ENCODE peak calls at places on chromosomes 7 and 10, in eight cellular contexts. C is activated CD4-positive, CD25-positive, alpha-beta regulatory T cell treated with anti-CD3 and anti-CD28 coated beads, Interleukin-2, amount 50 U/mL, for 72 hours; P is neural crest cell; H is AG04449; I is LHCN-M2; D is A549; L is HTR-8/SVneo; O is brain microvascular endothelial cell. J is an unnamed sample.

GRCh38 chr10:6212806-6213205 is 10.1 kb downstream of the PFKFB3 start:
- DNase-seq in C (no peak), P (no peak), H (no peak), I (no peak), D (no peak), L (no peak), O (no peak), J (no peak)

GRCh38 chr10:12961416-12961815 is 40.1 kb downstream of the CCDC3 start:
- DNase-seq in C (no peak), P (no peak), H (no peak), I (peak; percentile 51), D (no peak), L (no peak), O (no peak), J (no peak)

GRCh38 chr10:77455538-77455937 is 182.1 kb downstream of the KCNMA1 start:
- DNase-seq in C (no peak), P (no peak), H (no peak), I (peak; percentile 14), D (peak; percentile 25), L (no peak), O (no peak), J (peak; percentile 36)

GRCh38 chr7:68571286-68571685 is 1027.0 kb upstream of the AUTS2 start:
- DNase-seq in C (no peak), P (no peak), H (no peak), I (no peak), D (no peak), L (no peak), O (no peak), J (no peak)

GRCh38 chr7:55130079-55130476 is 111.3 kb downstream of the EGFR start:
- DNase-seq in C (no peak), P (no peak), H (no peak), I (no peak), D (peak; percentile 13), L (no peak), O (no peak), J (peak; percentile 33)

GRCh38 chr10:132304756-132305509 is 2.8 kb downstream of the STK32C start:
- DNase-seq in C (peak; percentile 25), P (no peak), H (no peak), I (no peak), D (no peak), L (no peak), O (no peak), J (no peak)

GRCh38 chr10:117053548-117053947 is 48.6 kb upstream of the SHTN1 start:
- DNase-seq in C (no peak), P (no peak), H (no peak), I (peak; percentile 9), D (no peak), L (no peak), O (no peak), J (peak; percentile 39)

GRCh38 chr7:93231799-93232672 is at the start of gene VPS50:
- DNase-seq in C (peak; percentile 84), P (peak; percentile 73), H (peak; percentile 68), I (peak; percentile 98), D (peak; percentile 93), L (peak; percentile 81), O (peak; percentile 98), J (peak; percentile 90)

GRCh38 chr7:131052285-131052942 is 275.3 kb upstream of the MKLN1 start:
- DNase-seq in C (no peak), P (no peak), H (no peak), I (no peak), D (no peak), L (no peak), O (no peak), J (no peak)

GRCh38 chr7:152054377-152055230 is 29.1 kb downstream of the GALNT11 start:
- DNase-seq in C (no peak), P (no peak), H (peak; percentile 44), I (peak; percentile 60), D (no peak), L (no peak), O (peak; percentile 81), J (peak; percentile 55)

GRCh38 chr10:76337641-76338040 is 906.2 kb downstream of the LRMDA start:
- DNase-seq in C (no peak), P (no peak), H (peak; percentile 77), I (peak; percentile 53), D (no peak), L (no peak), O (peak; percentile 29), J (peak; percentile 54)

GRCh38 chr10:47113907-47114500 is 186.0 kb upstream of the GDF10 start:
- DNase-seq in C (no peak), P (no peak), H (no peak), I (no peak), D (no peak), L (no peak), O (no peak), J (no peak)

GRCh38 chr7:155590215-155591023 is 44.1 kb upstream of the CNPY1 start:
- DNase-seq in C (no peak), P (peak; percentile 20), H (no peak), I (peak; percentile 15), D (no peak), L (no peak), O (peak; percentile 77), J (peak; percentile 13)

GRCh38 chr10:59804220-59804619 is 51.0 kb upstream of the MRLN start:
- DNase-seq in C (no peak), P (no peak), H (no peak), I (no peak), D (no peak), L (no peak), O (no peak), J (no peak)

GRCh38 chr7:1963575-1963974 is 269.2 kb downstream of the MAD1L1 start:
- DNase-seq in C (no peak), P (no peak), H (no peak), I (no peak), D (no peak), L (no peak), O (no peak), J (no peak)

GRCh38 chr7:72152171-72153131 is 259.7 kb downstream of the CALN1 start:
- DNase-seq in C (no peak), P (no peak), H (no peak), I (no peak), D (no peak), L (no peak), O (no peak), J (no peak)

GRCh38 chr7:151233111-151233701 is 923 bp downstream of the CHPF2 start:
- DNase-seq in C (peak; percentile 68), P (no peak), H (peak; percentile 38), I (peak; percentile 90), D (peak; percentile 72), L (peak; percentile 68), O (peak; percentile 78), J (peak; percentile 75)

GRCh38 chr7:12757443-12757842 is 70.0 kb downstream of the ARL4A start:
- DNase-seq in C (no peak), P (no peak), H (peak; percentile 64), I (peak; percentile 86), D (no peak), L (peak; percentile 42), O (peak; percentile 86), J (peak; percentile 81)

GRCh38 chr10:132846631-132847415 is 60.9 kb upstream of the NKX6-2 start:
- DNase-seq in C (peak; percentile 21), P (no peak), H (no peak), I (no peak), D (no peak), L (no peak), O (no peak), J (no peak)

GRCh38 chr7:50477640-50478039 is 27.5 kb upstream of the FIGNL1 start:
- DNase-seq in C (no peak), P (no peak), H (no peak), I (no peak), D (no peak), L (no peak), O (no peak), J (no peak)

GRCh38 chr7:117871778-117872538 is 1.3 kb downstream of the CTTNBP2 start:
- DNase-seq in C (no peak), P (peak; percentile 7), H (no peak), I (peak; percentile 10), D (no peak), L (no peak), O (peak; percentile 2), J (no peak)

GRCh38 chr10:113007343-113007771 is 57.3 kb downstream of the TCF7L2 start:
- DNase-seq in C (no peak), P (no peak), H (no peak), I (no peak), D (no peak), L (no peak), O (no peak), J (no peak)

GRCh38 chr10:102677736-102678354 is 33.6 kb downstream of the TRIM8 start:
- DNase-seq in C (no peak), P (no peak), H (no peak), I (peak; percentile 32), D (no peak), L (no peak), O (no peak), J (no peak)

GRCh38 chr7:69941077-69941476 is 342.8 kb downstream of the AUTS2 start:
- DNase-seq in C (no peak), P (no peak), H (no peak), I (no peak), D (no peak), L (no peak), O (no peak), J (no peak)

GRCh38 chr10:14781763-14782162 is 7.1 kb upstream of the FAM107B start:
- DNase-seq in C (no peak), P (no peak), H (no peak), I (no peak), D (no peak), L (no peak), O (no peak), J (no peak)

GRCh38 chr10:28708921-28709461 is 31.7 kb downstream of the BAMBI start:
- DNase-seq in C (no peak), P (no peak), H (no peak), I (no peak), D (no peak), L (no peak), O (no peak), J (no peak)

GRCh38 chr7:143205560-143206293 is 16.1 kb upstream of the TAS2R40 start:
- DNase-seq in C (no peak), P (no peak), H (no peak), I (peak; percentile 71), D (no peak), L (no peak), O (no peak), J (no peak)

GRCh38 chr10:48522011-48522765 is 82.7 kb downstream of the ARHGAP22 start:
- DNase-seq in C (no peak), P (no peak), H (no peak), I (peak; percentile 65), D (no peak), L (no peak), O (no peak), J (peak; percentile 70)

GRCh38 chr10:129522041-129522585 is 55.1 kb downstream of the MGMT start:
- DNase-seq in C (no peak), P (no peak), H (no peak), I (no peak), D (no peak), L (no peak), O (no peak), J (no peak)

GRCh38 chr7:135194494-135195095 is 16.7 kb downstream of the WDR91 start:
- DNase-seq in C (no peak), P (no peak), H (no peak), I (no peak), D (no peak), L (no peak), O (peak; percentile 11), J (no peak)

GRCh38 chr10:124732931-124733536 is 11.1 kb downstream of the FAM53B start:
- DNase-seq in C (peak; percentile 65), P (no peak), H (no peak), I (peak; percentile 67), D (no peak), L (no peak), O (peak; percentile 37), J (no peak)